ENCODE peak calls at places on chromosomes 4 and X, in six cellular contexts. Q is lower leg skin, C is GM23248, D is AG04449, J is astrocyte of the spinal cord, M is Karpas-422. U is an unnamed sample.

GRCh38 chrX:69503228-69503834 is 795 bp upstream of the NALF2 start:
- DNase-seq in Q (no peak), C (no peak), D (no peak), J (no peak), M (peak; percentile 64), U (no peak)

GRCh38 chr4:98939892-98940298 is 11.0 kb upstream of the EIF4E start:
- DNase-seq in Q (no peak), C (peak; percentile 79), D (no peak), J (peak; percentile 79), M (peak; percentile 74), U (peak; percentile 31)

GRCh38 chr4:147791870-147792269 is 60.0 kb downstream of the ARHGAP10 start:
- DNase-seq in Q (no peak), C (no peak), D (no peak), J (no peak), M (no peak), U (no peak)

GRCh38 chr4:121053601-121054143 is 18.7 kb downstream of the NDNF start:
- DNase-seq in Q (no peak), C (peak; percentile 71), D (no peak), J (peak; percentile 38), M (no peak), U (no peak)

GRCh38 chrX:130085551-130085986 is 24.7 kb downstream of the ELF4 start:
- DNase-seq in Q (no peak), C (peak; percentile 16), D (no peak), J (no peak), M (no peak), U (peak; percentile 84)

GRCh38 chr4:73868206-73869129 is 725 bp upstream of the CXCL1 start:
- DNase-seq in Q (no peak), C (no peak), D (no peak), J (peak; percentile 54), M (no peak), U (no peak)

GRCh38 chr4:100933628-100934027 is 413.7 kb downstream of the PPP3CA start:
- DNase-seq in Q (peak; percentile 16), C (peak; percentile 82), D (no peak), J (peak; percentile 44), M (no peak), U (no peak)

GRCh38 chr4:159158989-159159388 is 56.1 kb downstream of the RAPGEF2 start:
- DNase-seq in Q (no peak), C (no peak), D (no peak), J (no peak), M (no peak), U (no peak)

GRCh38 chrX:9466711-9467110 is 1.9 kb downstream of the TBL1X start:
- DNase-seq in Q (no peak), C (peak; percentile 2), D (no peak), J (no peak), M (no peak), U (peak; percentile 1)

GRCh38 chr4:86596802-86597201 is 2.7 kb downstream of the PTPN13 start:
- DNase-seq in Q (no peak), C (peak; percentile 52), D (no peak), J (peak; percentile 26), M (no peak), U (no peak)

GRCh38 chr4:86592553-86593249 is 1.4 kb upstream of the PTPN13 start:
- DNase-seq in Q (no peak), C (peak; percentile 44), D (no peak), J (peak; percentile 18), M (no peak), U (no peak)

GRCh38 chr4:86593726-86594558 is at the start of gene PTPN13:
- DNase-seq in Q (peak; percentile 95), C (peak; percentile 99), D (peak; percentile 89), J (peak; percentile 99), M (no peak), U (peak; percentile 100)

GRCh38 chr4:86595426-86595805 is 1.3 kb downstream of the PTPN13 start:
- DNase-seq in Q (no peak), C (peak; percentile 78), D (no peak), J (no peak), M (no peak), U (no peak)

GRCh38 chr4:86594559-86595425 is 677 bp downstream of the PTPN13 start:
- DNase-seq in Q (peak; percentile 55), C (peak; percentile 94), D (peak; percentile 90), J (peak; percentile 88), M (no peak), U (peak; percentile 66)
- H3K4me3 ChIP-seq in Q (peak overlapping the region; percentile 80), C (peak overlapping the region; percentile 98), D (peak overlapping the region; percentile 88), J (peak overlapping the region; percentile 87), M (no peak overlapping the region), U (peak overlapping the region; percentile 78)

GRCh38 chrX:29477878-29478277 is 737.5 kb upstream of the MAGEB2 start:
- DNase-seq in Q (no peak), C (no peak), D (no peak), J (no peak), M (no peak), U (no peak)

DNA sequence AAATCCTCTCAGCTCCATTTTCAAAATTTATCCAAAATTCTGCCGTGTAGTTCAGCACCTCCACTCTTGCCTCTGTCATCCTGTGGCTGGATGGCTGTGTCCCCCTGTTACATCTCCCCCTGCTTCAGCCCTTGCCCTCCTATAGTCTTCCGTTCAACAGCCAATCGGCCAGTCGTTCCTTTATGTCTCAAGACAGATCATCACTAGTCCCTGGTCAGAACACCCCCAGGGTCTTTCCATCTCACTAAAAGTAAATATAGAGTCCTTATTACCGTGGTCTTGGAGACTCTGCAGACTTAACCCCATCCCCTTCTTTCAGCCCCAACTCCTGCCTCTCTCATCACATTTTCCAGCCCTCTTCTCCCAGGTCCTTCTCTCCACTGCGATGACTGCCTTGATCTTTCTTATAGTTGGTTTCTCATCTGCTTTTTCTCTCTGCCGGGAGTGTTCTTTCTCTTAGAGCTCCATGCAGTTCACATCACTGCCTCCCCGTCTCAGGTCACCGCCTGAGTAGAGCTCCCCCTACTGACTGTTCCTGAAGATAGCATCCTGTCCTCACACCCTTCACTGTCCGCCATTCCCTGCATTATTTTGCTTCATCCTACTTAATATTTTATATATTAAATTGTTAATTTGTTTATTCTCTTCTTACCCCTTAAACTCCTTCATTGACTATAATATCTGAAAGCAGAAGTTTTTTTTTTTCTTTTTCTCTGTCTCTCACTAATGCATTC is 736.9 kb upstream of the MAGEB2 start:
- DNase-seq in Q (no peak), C (peak; percentile 57), D (no peak), J (peak; percentile 7), M (peak; percentile 68), U (peak; percentile 76)
- H3K4me3 ChIP-seq in Q (no peak overlapping the region), C (no peak overlapping the region), D (no peak overlapping the region), J (no peak overlapping the region), M (no peak overlapping the region), U (peak overlapping the region; percentile 72)

GRCh38 chr4:93834371-93835066 is 6.0 kb downstream of the ATOH1 start:
- DNase-seq in Q (no peak), C (no peak), D (no peak), J (no peak), M (no peak), U (no peak)
- H3K4me3 ChIP-seq in Q (no peak overlapping the region), C (no peak overlapping the region), D (no peak overlapping the region), J (peak overlapping the region; percentile 17), M (no peak overlapping the region), U (no peak overlapping the region)

GRCh38 chrX:102154218-102154860 is 1.4 kb downstream of the BEX5 start:
- DNase-seq in Q (no peak), C (no peak), D (no peak), J (no peak), M (peak; percentile 43), U (no peak)

GRCh38 chrX:102155806-102156179 is at the start of gene BEX5:
- DNase-seq in Q (peak; percentile 27), C (peak; percentile 54), D (no peak), J (peak; percentile 9), M (peak; percentile 90), U (peak; percentile 42)

DNA sequence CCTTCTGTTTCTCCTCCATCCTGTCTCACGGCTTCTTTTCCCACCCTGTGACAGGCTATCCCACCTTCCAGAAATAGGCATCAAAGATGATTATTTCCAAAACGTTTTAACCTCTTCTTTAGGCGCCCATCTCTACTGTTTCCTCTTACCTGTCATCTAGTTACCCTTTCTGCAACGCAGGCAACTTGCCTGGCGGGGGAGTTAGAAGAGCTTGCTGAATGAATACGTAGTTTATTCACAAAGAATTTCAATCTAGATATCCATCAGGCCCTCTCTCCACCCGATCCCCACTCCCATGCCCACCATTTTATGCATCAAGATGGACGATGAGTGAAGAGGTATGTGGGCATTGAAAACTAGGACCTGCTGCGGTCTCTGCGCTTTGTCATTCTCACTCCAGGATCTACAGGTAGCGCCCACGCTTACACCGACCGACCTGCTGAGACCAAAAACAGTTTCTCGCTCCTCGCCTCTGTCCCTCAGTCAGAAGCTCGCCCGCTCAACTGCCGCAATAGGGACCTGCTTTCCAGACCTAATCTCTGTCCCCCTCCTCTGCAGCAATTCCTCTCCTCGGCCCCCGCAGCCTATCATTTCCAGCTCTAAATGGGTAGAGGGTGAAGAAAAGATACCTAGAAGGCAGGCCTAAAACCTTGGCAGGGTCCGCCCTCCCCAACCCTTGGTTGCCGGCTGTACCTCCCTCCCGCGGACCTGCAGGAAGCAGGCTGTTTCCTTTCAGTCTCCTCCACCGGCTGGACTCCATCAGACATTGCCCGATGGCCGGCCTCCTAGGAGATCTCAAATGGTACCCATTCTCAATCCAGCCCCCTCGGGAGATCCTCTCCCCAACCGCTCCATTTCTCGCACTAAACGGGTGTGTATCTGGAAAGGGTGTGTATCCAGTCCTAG is 624 bp downstream of the BEX5 start:
- DNase-seq in Q (no peak), C (peak; percentile 8), D (no peak), J (no peak), M (peak; percentile 47), U (peak; percentile 2)
- H3K4me3 ChIP-seq in Q (peak overlapping the region; percentile 17), C (peak overlapping the region; percentile 64), D (peak overlapping the region; percentile 44), J (peak overlapping the region; percentile 32), M (peak overlapping the region; percentile 69), U (peak overlapping the region; percentile 47)

GRCh38 chr4:152950402-152951274 is 14.5 kb downstream of the FHDC1 start:
- DNase-seq in Q (no peak), C (no peak), D (no peak), J (no peak), M (no peak), U (no peak)
- H3K4me3 ChIP-seq in Q (no peak overlapping the region), C (no peak overlapping the region), D (no peak overlapping the region), J (no peak overlapping the region), M (no peak overlapping the region), U (no peak overlapping the region)

DNA sequence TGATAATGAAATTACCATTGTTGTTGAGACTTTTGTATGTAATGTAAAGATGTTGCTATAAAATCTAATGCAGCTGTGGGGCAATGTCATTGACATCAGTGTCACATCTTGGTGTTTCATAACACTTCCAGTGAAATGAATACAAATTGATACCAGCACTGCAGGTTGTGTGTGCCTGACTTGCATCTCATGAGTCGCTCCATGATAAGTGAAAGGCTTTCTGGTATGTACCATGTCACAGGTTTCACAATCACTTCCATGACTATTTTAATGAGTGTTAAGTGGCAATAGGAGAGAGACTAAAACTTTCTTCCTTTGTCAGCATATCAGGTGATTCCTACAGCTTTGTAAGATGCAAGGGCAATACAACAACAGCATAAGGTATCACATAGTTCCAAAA is 94.4 kb downstream of the ABCB7 start:
- DNase-seq in Q (no peak), C (peak; percentile 2), D (no peak), J (no peak), M (no peak), U (no peak)
- H3K4me3 ChIP-seq in Q (no peak overlapping the region), C (no peak overlapping the region), D (no peak overlapping the region), J (no peak overlapping the region), M (no peak overlapping the region), U (no peak overlapping the region)

GRCh38 chr4:125321709-125322362 is 7.1 kb downstream of the FAT4 start:
- DNase-seq in Q (no peak), C (peak; percentile 84), D (no peak), J (peak; percentile 79), M (no peak), U (no peak)
- H3K4me3 ChIP-seq in Q (no peak overlapping the region), C (peak overlapping the region; percentile 66), D (peak overlapping the region; percentile 40), J (peak overlapping the region; percentile 22), M (no peak overlapping the region), U (no peak overlapping the region)

GRCh38 chr4:150236626-150237025 is 158.4 kb downstream of the DCLK2 start:
- DNase-seq in Q (no peak), C (peak; percentile 55), D (no peak), J (peak; percentile 72), M (no peak), U (no peak)
- H3K4me3 ChIP-seq in Q (no peak overlapping the region), C (peak overlapping the region; percentile 44), D (no peak overlapping the region), J (no peak overlapping the region), M (no peak overlapping the region), U (no peak overlapping the region)